ENCODE peak calls at places on chromosomes 2 and 18, in four cellular contexts. I is endothelial cell of umbilical vein, A is gastrocnemius medialis, U is fibroblast of mammary gland. J is an unnamed sample.

GRCh38 chr2:120395686-120396518 is 50.0 kb downstream of the INHBB start:
- DNase-seq in U (no peak), A (no peak), I (no peak), J (no peak)

GRCh38 chr2:238288650-238289573 is 502 bp upstream of the PER2 start:
- DNase-seq in A (peak), I (peak), U (peak), J (peak)

GRCh38 chr2:227774011-227774624 is 28.4 kb downstream of the SCYGR8 start:
- DNase-seq in U (no peak), I (peak), A (no peak), J (no peak)

GRCh38 chr2:101989740-101990460 is 1.9 kb upstream of the IL1R2 start:
- DNase-seq in I (no peak), U (no peak), A (no peak), J (no peak)

GRCh38 chr2:203238329-203238710 is 498 bp upstream of the CYP20A1 start:
- DNase-seq in I (no peak), U (no peak), A (no peak), J (no peak)

GRCh38 chr18:74499633-74500032 is 3.5 kb downstream of the CNDP2 start:
- DNase-seq in U (peak), A (no peak), I (no peak), J (peak)

GRCh38 chr2:47905454-47906260 is 641 bp downstream of the FBXO11 start:
- DNase-seq in I (peak), A (peak), U (peak), J (peak)

GRCh38 chr2:18849841-18850578 is 260.6 kb upstream of the NT5C1B start:
- DNase-seq in U (no peak), I (no peak), A (no peak), J (no peak)

GRCh38 chr2:130874512-130874911 is 37.8 kb downstream of the ARHGEF4 start:
- DNase-seq in U (no peak), A (no peak), I (no peak), J (no peak)

GRCh38 chr18:76977681-76978234 is 154.8 kb downstream of the MBP start:
- DNase-seq in I (no peak), A (no peak), U (no peak), J (no peak)

DNA sequence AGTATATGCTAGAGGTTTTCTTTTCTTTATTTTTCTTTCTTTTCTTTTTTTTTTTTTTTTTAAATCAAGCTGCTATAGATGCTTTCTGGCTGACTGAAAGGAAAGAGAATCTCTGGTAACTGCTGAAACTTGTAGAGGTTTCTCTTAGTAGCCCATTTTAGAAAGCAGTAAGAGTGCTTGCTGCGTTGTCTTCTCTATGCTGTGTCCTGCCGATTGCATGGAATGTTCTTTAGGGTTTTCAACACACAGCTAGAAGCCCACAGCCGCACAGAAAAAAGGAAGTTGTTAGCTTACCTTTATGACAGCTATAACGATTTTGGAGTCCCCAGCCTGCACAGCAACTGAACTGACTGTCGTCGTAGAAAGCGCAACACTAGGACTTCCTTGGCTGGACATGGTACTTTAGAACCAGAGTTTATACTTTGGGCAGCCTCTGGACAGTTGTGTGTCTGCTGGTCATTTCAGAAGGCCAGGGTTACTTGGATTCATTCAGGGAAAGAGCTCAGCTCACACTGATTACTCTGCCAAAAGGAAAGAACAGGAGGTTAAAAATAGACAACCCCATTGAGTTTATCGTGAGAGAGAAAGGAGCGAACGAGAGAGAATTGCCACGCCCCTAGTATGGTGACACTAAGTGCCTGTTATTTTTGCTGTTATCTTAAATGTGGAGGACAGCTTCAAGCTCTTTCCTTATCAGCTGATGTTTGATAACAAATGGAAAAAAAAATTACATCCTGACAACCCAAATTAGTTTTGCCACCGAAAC is at the start of gene CCDC141:
- DNase-seq in I (no peak), A (peak), U (no peak), J (no peak)
- H3K4me3 ChIP-seq in I (no peak), A (peak), U (no peak), J (no peak)

GRCh38 chr18:5717241-5717640 is 173.4 kb upstream of the EPB41L3 start:
- DNase-seq in U (no peak), A (no peak), I (no peak), J (no peak)

GRCh38 chr18:5720132-5720531 is 175.2 kb downstream of the TMEM200C start:
- DNase-seq in I (no peak), A (no peak), U (no peak), J (no peak)

GRCh38 chr18:5721924-5722323 is 173.4 kb downstream of the TMEM200C start:
- DNase-seq in U (no peak), A (no peak), I (no peak), J (no peak)
- H3K4me3 ChIP-seq in U (no peak), A (no peak), I (no peak), J (no peak)

GRCh38 chr2:241777167-241777685 is 604 bp downstream of the GAL3ST2 start:
- DNase-seq in A (no peak), U (no peak), I (no peak), J (no peak)
- H3K4me3 ChIP-seq in A (no peak), U (no peak), I (no peak), J (no peak)

DNA sequence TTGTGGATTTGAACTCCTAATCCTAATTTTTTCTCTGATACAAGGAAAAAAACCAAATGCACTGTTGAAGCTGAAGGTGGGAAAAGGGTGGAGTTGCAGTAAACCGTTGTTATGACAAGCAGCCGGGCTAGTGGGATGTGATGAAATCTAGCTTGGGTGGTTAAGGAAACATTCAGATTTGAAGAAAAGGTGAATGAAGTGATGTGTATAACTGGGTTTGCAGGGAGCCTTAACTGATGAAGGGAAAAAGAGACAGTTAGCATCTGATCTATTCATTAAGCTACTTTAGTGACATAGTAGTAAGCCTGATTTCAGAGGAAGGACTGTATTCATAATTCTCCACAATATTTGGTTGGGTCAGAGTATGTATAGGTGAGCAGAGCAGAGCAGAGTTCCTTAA is 3.5 kb downstream of the EML6 start:
- DNase-seq in I (no peak), U (peak), A (no peak), J (no peak)
- H3K4me3 ChIP-seq in I (no peak), U (no peak), A (no peak), J (no peak)

DNA sequence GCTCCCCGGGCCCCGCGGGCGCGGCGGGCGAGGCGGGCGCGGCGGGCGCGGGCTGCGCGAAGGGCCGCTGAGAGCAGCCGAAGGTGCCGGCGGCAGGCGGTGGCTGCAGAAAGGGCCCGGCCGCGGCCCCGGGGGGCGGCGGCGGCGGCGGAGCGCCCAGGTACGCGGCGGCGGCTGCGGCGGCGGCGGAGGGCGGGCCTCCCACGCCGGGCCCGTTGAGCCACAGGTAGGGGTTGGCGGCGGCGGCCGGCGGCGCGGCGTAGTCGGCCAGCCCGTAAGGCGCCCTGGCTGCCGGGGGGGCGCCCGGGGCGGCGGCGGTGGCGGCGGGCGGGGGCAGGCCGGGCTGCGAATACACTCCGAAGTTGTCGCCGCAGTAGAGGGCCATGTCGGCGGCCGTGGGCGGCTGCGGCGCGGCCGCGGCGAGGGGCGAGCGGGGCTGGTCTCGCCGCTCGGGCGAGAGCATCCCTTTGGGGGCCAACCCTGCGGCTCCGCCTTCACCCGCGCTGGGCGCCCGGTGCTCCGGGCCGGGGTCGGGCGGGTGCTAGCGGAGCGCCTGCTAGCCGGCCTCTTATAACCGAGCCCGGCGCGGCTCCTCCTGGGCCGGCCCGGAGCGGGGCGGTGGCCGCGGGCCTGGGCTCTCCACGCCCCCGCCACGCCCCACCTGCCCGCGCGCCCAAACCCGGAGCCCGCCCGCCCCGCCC is at the start of gene FOXI3:
- DNase-seq in I (no peak), A (no peak), U (no peak), J (no peak)
- H3K4me3 ChIP-seq in I (no peak), A (no peak), U (no peak), J (no peak)

DNA sequence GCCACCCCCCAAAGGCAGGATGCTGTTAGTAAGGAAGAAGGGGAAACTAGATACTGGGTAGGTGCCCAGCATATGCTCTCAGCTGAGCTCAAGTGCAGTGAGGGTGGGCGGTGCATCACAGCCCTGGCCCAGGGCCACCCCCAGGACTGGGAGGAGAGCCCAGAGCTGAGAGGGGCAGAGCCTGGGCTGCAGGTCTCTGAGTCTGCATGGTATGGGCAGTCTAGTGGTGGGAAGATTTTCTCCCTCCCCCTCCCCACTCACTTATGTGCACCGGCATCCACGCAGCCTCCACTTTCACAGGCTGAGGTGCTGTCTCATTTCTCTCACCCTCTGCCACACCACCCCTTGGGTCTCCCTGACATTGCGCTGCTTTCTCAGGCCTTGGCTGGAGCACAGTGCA is 48.5 kb upstream of the CAB39 start:
- DNase-seq in I (no peak), A (no peak), U (peak), J (peak)
- H3K4me3 ChIP-seq in I (no peak), A (no peak), U (no peak), J (no peak)

GRCh38 chr2:222318026-222318711 is 19.4 kb upstream of the PAX3 start:
- DNase-seq in I (peak), U (peak), A (no peak), J (peak)

GRCh38 chr2:222322241-222322640 is 23.4 kb upstream of the PAX3 start:
- DNase-seq in U (no peak), I (no peak), A (no peak), J (no peak)

GRCh38 chr2:222319576-222320440 is 21.0 kb upstream of the PAX3 start:
- DNase-seq in A (no peak), I (no peak), U (no peak), J (no peak)

GRCh38 chr2:222318712-222319575 is 20.1 kb upstream of the PAX3 start:
- DNase-seq in U (no peak), I (no peak), A (no peak), J (no peak)

GRCh38 chr2:222320441-222321395 is 21.9 kb upstream of the PAX3 start:
- DNase-seq in I (peak), A (no peak), U (no peak), J (no peak)
- H3K4me3 ChIP-seq in I (peak), A (peak), U (no peak), J (peak)

GRCh38 chr2:215808996-215809395 is 204.4 kb downstream of the MREG start:
- DNase-seq in U (no peak), A (no peak), I (no peak), J (no peak)

GRCh38 chr2:215812966-215813365 is 200.4 kb downstream of the MREG start:
- DNase-seq in A (no peak), U (peak), I (no peak), J (peak)

GRCh38 chr2:215808194-215808593 is 205.2 kb downstream of the MREG start:
- DNase-seq in U (no peak), A (no peak), I (no peak), J (no peak)

GRCh38 chr2:215811003-215811402 is 202.3 kb downstream of the MREG start:
- DNase-seq in U (no peak), A (no peak), I (no peak), J (no peak)

DNA sequence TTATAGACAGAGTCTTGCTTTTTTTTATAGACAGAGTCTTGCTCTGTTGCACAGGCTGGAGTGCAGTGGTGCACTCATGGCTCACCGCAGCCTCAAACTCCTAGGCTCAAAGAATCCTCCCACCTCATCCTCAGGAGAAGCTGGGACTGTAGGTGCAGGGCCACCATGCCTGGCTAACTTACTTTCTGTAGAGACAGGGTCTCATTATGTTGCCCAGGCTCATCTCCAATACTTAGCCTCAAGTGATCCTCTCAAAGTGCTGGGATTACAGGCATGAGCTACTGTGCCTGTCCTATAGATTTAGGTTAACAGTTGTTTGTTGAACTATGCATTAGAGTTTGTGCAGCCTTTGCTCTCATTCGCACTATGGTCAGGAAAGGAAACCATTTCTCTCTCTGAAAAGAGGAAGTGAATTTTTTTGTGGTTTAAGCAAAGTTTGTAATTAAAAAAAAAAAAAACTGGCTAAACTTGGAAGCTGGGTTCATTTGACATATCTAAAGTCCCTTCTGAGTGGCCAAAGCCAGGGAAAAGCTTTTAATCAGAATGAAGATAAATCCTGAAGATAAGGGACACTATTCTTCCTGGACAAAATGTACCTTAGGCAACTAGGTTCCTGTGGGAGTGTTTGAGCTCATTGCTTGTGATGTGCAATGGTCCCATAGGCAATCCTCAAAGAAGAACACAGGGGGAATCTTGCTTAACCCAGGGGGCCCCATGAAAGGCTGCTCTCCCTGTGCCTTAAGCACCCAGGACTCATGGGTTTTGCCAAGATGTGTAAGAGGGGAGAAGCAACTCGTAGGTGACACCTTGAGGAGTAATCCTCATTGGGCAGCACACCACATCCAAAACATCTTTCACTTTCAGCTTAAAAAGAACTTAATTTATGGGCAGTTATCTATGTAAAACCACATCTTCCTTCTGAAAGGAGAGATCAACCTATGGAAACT is 201.7 kb downstream of the MREG start:
- DNase-seq in U (no peak), I (no peak), A (no peak), J (no peak)
- H3K4me3 ChIP-seq in U (no peak), I (no peak), A (no peak), J (no peak)